ENCODE peak calls at places on chromosomes 13 and 19, in ten cellular contexts. F is stimulated activated CD4-positive, alpha-beta T cell treated with anti-CD3 and anti-CD28 coated beads, Interleukin-4, amount 100 ng/mL, for 24 hours; S is NCI-H774; A is stimulated activated CD8-positive, alpha-beta memory T cell treated with anti-CD3 and anti-CD28 coated beads, Interleukin-7, amount 100 ng/mL, for 24 hours; W is ecto neural progenitor cell; O is activated CD4-positive, alpha-beta T cell treated with anti-CD3 and anti-CD28 coated beads, Interleukin-2, amount 10 ng/mL, durations not matched to agents 7 days and 5 days; E is NCI-H460; V is NK-92 treated with Interleukin-12 subunit alpha and Interleukin-12 subunit beta, amount 100 ng/mL, for 24 hours; T is NCI-H1105 treated with DMSO at 0.1 percent for 48 hours; P is HCEC 1CT. G is an unnamed sample.

GRCh38 chr19:19615086-19615485 is 3.4 kb downstream of the PBX4 start:
- DNase-seq in F (peak), S (no peak), A (no peak), W (no peak), O (no peak), E (no peak), V (peak), T (no peak), P (peak), G (no peak)

GRCh38 chr19:409006-409514 is at the start of gene C2CD4C:
- DNase-seq in F (no peak), S (peak), A (no peak), W (no peak), O (no peak), E (no peak), V (no peak), T (peak), P (no peak), G (peak)

GRCh38 chr13:42330991-42331390 is 59.0 kb downstream of the AKAP11 start:
- DNase-seq in F (no peak), S (no peak), A (no peak), W (no peak), O (no peak), E (peak), V (no peak), T (no peak), P (no peak), G (no peak)

GRCh38 chr19:45179063-45179847 is 671 bp downstream of the BLOC1S3 start:
- DNase-seq in F (peak), S (no peak), A (no peak), W (no peak), O (peak), E (no peak), V (no peak), T (peak), P (peak), G (no peak)

GRCh38 chr19:18855647-18856384 is 24.1 kb downstream of the UPF1 start:
- DNase-seq in F (no peak), S (no peak), A (no peak), W (no peak), O (no peak), E (no peak), V (no peak), T (no peak), P (no peak), G (no peak)

GRCh38 chr19:1079566-1080111 is 12.7 kb downstream of the ARHGAP45 start:
- DNase-seq in F (peak), S (no peak), A (no peak), W (no peak), O (peak), E (no peak), V (no peak), T (no peak), P (no peak), G (peak)

GRCh38 chr19:55240713-55241020 is 12.1 kb upstream of the TMEM86B start:
- DNase-seq in F (no peak), S (no peak), A (no peak), W (no peak), O (no peak), E (no peak), V (no peak), T (no peak), P (no peak), G (no peak)

GRCh38 chr19:30086916-30087315 is 144.9 kb downstream of the URI1 start:
- DNase-seq in F (no peak), S (no peak), A (no peak), W (no peak), O (no peak), E (no peak), V (no peak), T (no peak), P (no peak), G (no peak)

GRCh38 chr19:20162821-20163220 is 4.2 kb upstream of the ZNF486 start:
- DNase-seq in F (no peak), S (no peak), A (no peak), W (no peak), O (peak), E (no peak), V (no peak), T (no peak), P (no peak), G (no peak)

G was measured in H9.